ENCODE peak calls at places on chromosomes 13 and 19, in five cellular contexts. M, Q, U, E and Z are unnamed samples.

GRCh38 chr19:704447-704741 is 4.3 kb upstream of the PALM start:
- DNase-seq in M (no peak), Q (no peak), U (no peak), E (no peak), Z (no peak)

GRCh38 chr19:29328586-29328985 is 115.6 kb upstream of the UQCRFS1 start:
- DNase-seq in M (no peak), Q (no peak), U (no peak), E (no peak), Z (no peak)

GRCh38 chr13:42594577-42595571 is 20.9 kb downstream of the TNFSF11 start:
- DNase-seq in M (peak), Q (no peak), U (peak), E (peak), Z (peak)

GRCh38 chr13:50537029-50537428 is 306.5 kb downstream of the DLEU7 start:
- DNase-seq in M (no peak), Q (no peak), U (no peak), E (no peak), Z (no peak)

GRCh38 chr13:91025442-91025841 is 322.0 kb upstream of the MIR17HG start:
- DNase-seq in M (no peak), Q (no peak), U (no peak), E (no peak), Z (no peak)

GRCh38 chr13:87376081-87376480 is 295.1 kb upstream of the SLITRK5 start:
- DNase-seq in M (no peak), Q (no peak), U (no peak), E (no peak), Z (no peak)

GRCh38 chr13:40539954-40540706 is 126.3 kb downstream of the FOXO1 start:
- DNase-seq in M (no peak), Q (no peak), U (peak), E (no peak), Z (no peak)

GRCh38 chr13:81406639-81407292 is 1065.8 kb upstream of the SPRY2 start:
- DNase-seq in M (no peak), Q (no peak), U (no peak), E (no peak), Z (peak)

GRCh38 chr13:27177852-27178251 is 6.2 kb upstream of the USP12 start:
- DNase-seq in M (no peak), Q (no peak), U (no peak), E (no peak), Z (no peak)

GRCh38 chr13:97141564-97142005 is 80.5 kb upstream of the MBNL2 start:
- DNase-seq in M (no peak), Q (peak), U (peak), E (no peak), Z (peak)

GRCh38 chr19:41407271-41407670 is 9.7 kb downstream of the BCKDHA start:
- DNase-seq in M (no peak), Q (no peak), U (no peak), E (peak), Z (no peak)

GRCh38 chr13:19984430-19985218 is 26.1 kb downstream of the ZMYM2 start:
- DNase-seq in M (no peak), Q (no peak), U (peak), E (no peak), Z (peak)

GRCh38 chr13:76523740-76524382 is 362.3 kb downstream of the KCTD12 start:
- DNase-seq in M (no peak), Q (no peak), U (no peak), E (no peak), Z (no peak)

GRCh38 chr19:46716013-46716671 is 772 bp downstream of the PRKD2 start:
- DNase-seq in M (no peak), Q (no peak), U (no peak), E (no peak), Z (no peak)

GRCh38 chr13:32639502-32640105 is 53.4 kb downstream of the PDS5B start:
- DNase-seq in M (peak), Q (no peak), U (peak), E (peak), Z (peak)

GRCh38 chr13:67515895-67516294 is 285.8 kb upstream of the PCDH9 start:
- DNase-seq in M (no peak), Q (no peak), U (no peak), E (no peak), Z (no peak)

GRCh38 chr19:14401468-14401867 is 17.7 kb downstream of the DDX39A start:
- DNase-seq in M (no peak), Q (no peak), U (no peak), E (no peak), Z (no peak)

GRCh38 chr13:19791953-19792537 is 9.3 kb upstream of the PSPC1 start:
- DNase-seq in M (no peak), Q (peak), U (no peak), E (no peak), Z (no peak)

GRCh38 chr19:16944626-16945363 is 56.0 kb downstream of the F2RL3 start:
- DNase-seq in M (no peak), Q (no peak), U (no peak), E (no peak), Z (no peak)

GRCh38 chr13:29923554-29924481 is 73.4 kb upstream of the UBL3 start:
- DNase-seq in M (peak), Q (peak), U (peak), E (peak), Z (no peak)

GRCh38 chr13:62924395-62924794 is 1508.7 kb upstream of the PCDH20 start:
- DNase-seq in M (no peak), Q (no peak), U (no peak), E (no peak), Z (no peak)

GRCh38 chr13:113962975-113963374 is 10.9 kb downstream of the C13orf46 start:
- DNase-seq in M (no peak), Q (peak), U (no peak), E (no peak), Z (no peak)

GRCh38 chr19:57171551-57172081 is 4.3 kb upstream of the DUXA start:
- DNase-seq in M (peak), Q (no peak), U (no peak), E (peak), Z (no peak)

GRCh38 chr13:23888658-23889597 is at the start of gene MIPEP:
- DNase-seq in M (peak), Q (peak), U (peak), E (peak), Z (peak)

GRCh38 chr19:49833594-49833993 is 15.5 kb downstream of the MED25 start:
- DNase-seq in M (no peak), Q (no peak), U (no peak), E (no peak), Z (no peak)

GRCh38 chr13:40518481-40518882 is 148.0 kb downstream of the FOXO1 start:
- DNase-seq in M (no peak), Q (no peak), U (no peak), E (no peak), Z (peak)

GRCh38 chr19:16795731-16796130 is 33.5 kb upstream of the SIN3B start:
- DNase-seq in M (no peak), Q (no peak), U (no peak), E (no peak), Z (no peak)

GRCh38 chr19:14300281-14300680 is 81.0 kb upstream of the ADGRE5 start:
- DNase-seq in M (no peak), Q (no peak), U (peak), E (no peak), Z (no peak)

GRCh38 chr13:99984134-99984462 is 2.5 kb downstream of the ZIC2 start:
- DNase-seq in M (no peak), Q (no peak), U (no peak), E (no peak), Z (no peak)
- TF ChIP-seq POLR2AphosphoS5 in M (no peak), Q (no peak), U (no peak), E (no peak), Z (no peak)

GRCh38 chr19:44808463-44809371 is at the start of gene BCAM:
- DNase-seq in M (no peak), Q (peak), U (no peak), E (no peak), Z (no peak)

GRCh38 chr19:44807652-44808462 is 1.0 kb upstream of the BCAM start:
- DNase-seq in M (no peak), Q (no peak), U (peak), E (no peak), Z (no peak)

GRCh38 chr19:44806271-44806670 is 2.6 kb upstream of the BCAM start:
- DNase-seq in M (no peak), Q (no peak), U (no peak), E (no peak), Z (no peak)

GRCh38 chr19:44809856-44810554 is 1.1 kb downstream of the BCAM start:
- DNase-seq in M (no peak), Q (no peak), U (no peak), E (no peak), Z (no peak)

GRCh38 chr19:44807162-44807561 is 1.7 kb upstream of the BCAM start:
- DNase-seq in M (no peak), Q (no peak), U (no peak), E (no peak), Z (no peak)
- TF ChIP-seq POLR2AphosphoS5 in M (no peak), Q (no peak), U (no peak), E (no peak), Z (no peak)

DNA sequence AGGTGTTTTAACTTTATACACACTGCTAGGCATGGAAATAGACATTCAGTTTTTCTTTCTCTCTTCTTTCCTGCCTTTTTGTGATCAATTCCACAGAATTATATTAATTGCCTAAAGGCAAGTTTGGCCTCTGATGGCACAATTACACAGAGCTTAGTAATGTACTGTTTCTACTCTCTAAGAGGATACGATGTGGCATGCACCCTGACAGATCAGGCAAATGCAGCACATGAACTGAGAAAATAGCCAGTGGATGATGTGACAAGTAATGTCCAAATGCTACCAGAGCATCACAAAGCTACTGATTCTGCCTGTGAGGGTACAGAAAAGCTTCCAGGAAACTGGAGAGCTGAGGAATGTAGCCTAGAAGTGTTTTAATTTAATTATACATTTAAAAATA is 233.8 kb upstream of the PRR20A start:
- DNase-seq in M (no peak), Q (no peak), U (no peak), E (no peak), Z (no peak)
- TF ChIP-seq POLR2AphosphoS5 in M (no peak), Q (no peak), U (no peak), E (no peak), Z (no peak)

DNA sequence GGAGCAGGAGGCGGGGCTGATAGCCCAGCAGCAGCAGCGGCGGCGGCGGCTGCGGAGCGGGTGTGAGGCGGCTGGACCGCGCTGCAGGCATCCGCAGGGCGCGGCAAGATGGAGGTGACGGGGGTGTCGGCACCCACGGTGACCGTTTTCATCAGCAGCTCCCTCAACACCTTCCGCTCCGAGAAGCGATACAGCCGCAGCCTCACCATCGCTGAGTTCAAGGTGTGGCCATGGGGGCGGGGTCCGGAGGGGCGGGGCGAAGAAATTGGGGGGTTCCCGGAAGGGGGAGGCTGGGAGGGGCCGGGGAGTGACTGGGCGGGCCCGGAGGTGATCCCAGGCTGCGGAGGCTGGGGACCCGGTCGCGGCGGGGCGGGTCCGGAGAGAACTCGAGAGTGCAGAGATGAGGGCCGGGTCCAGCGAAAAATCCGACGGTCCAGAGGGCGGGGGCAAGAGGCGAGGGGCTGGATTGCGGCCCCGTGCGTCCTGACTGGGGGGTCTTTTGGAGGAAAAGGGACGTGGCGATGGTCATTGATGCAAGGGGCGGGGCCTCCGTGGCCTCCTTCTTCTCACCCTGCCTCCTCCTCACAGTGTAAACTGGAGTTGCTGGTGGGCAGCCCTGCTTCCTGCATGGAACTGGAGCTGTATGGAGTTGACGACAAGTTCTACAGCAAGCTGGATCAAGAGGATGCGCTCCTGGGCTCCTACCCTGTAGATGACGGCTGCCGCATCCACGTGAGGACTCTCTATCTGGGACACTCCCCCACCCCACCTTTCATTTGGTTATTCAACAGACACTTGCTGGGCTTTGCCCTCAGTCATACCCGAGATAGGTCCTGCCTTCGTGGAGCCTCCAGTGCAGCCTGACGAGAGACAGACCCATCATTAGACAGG is at the start of gene TBCB:
- DNase-seq in M (peak), Q (peak), U (no peak), E (peak), Z (no peak)
- TF ChIP-seq POLR2AphosphoS5 in M (peak), Q (peak), U (no peak), E (peak), Z (peak)

DNA sequence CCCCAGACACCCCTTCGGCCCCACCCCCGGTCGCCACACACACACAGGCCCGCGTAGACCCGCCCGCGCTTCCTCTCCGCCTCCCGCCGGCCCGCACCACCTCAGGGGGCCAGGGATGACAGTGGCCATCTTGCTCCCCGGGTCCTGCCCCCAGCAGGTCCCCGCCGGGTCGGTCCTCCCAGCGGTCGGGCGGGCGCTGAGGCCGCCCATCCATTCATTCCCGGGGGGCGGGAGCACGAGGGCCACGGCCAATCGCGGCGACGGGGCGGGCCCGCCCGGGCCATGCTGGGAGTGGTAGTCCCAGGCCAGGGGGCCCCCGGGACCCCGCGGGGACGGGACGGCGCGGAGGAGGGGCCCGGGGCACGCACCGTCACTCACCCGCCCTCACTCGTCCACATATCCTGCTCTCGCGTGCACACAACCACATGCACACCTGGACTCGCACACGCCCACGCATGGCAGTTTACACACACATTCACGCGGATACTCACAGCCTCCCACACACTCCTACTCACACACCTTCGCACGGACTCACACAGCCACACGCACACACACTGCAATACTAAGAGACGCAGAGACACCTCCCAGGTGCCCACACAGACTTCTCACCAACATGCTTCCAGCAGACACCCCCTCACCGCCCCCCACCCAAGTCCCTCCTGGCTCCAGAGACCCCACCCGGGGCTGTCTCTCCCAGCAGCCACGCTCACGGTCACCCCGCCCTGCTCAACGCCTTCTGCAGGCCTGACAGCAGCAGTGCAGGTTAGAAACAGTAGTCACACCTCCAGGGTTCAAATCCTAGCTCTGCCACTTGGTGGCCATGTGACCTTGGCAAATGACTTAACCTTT is at the start of gene DPF1:
- DNase-seq in M (peak), Q (no peak), U (peak), E (peak), Z (peak)
- TF ChIP-seq POLR2AphosphoS5 in M (no peak), Q (no peak), U (peak), E (no peak), Z (no peak)

GRCh38 chr19:33047422-33047821 is 17.3 kb downstream of the RHPN2 start:
- DNase-seq in M (no peak), Q (no peak), U (peak), E (no peak), Z (no peak)
- TF ChIP-seq POLR2AphosphoS5 in M (no peak), Q (no peak), U (peak), E (no peak), Z (no peak)

DNA sequence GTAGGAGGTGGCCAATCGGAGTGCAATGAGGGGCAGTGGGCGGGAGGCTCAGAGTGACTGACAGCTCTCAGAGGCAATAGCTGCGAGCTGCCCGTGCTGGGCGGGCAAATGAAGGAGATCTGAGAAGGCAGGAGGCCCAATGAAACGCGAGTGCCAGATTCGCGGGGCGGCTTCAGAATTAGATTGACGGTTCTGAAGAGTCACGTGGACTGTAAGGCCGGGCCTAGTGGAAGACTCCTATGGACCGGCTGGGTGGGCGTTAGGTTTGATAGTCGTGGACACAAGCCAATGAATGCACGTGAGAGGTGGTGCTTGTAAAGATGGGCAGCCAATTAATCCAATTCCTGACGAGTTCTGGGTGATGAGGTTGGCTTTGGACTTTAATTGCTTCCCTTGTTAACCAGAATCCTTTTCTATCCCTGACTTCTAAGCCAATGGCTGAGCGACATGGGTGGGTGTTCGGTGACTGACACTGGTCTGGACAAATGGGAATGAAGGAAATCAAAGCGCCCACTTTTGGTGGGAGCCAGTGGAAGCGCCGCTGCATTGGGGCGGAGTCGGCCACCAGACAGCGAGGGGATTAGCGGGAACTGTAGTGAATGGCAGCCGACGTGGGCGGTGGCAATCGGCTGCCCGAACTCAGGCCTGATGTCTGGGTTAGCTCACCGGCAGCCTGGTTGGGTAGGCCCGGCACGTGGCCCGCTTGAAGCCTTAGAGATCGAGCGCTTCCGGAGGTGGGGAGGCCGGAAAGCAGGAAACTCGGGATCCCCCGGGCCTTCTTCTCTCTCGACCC is 524 bp upstream of the KHSRP start:
- DNase-seq in M (peak), Q (peak), U (peak), E (peak), Z (peak)
- TF ChIP-seq POLR2AphosphoS5 in M (no peak), Q (peak), U (peak), E (peak), Z (peak)